ENCODE peak calls at places on chromosome 17, in ten cellular contexts. M is CD8-positive, alpha-beta memory T cell; O is left ventricle myocardium inferior; A is colonic mucosa; Z is body of pancreas; X is upper lobe of right lung; P is psoas muscle; L is H1; Y is transverse colon; D is ovary. I is an unnamed sample. For H3K4me1, the result is how much of the 10 kb centered on the place peaks cover.

GRCh38 chr17:54882371-54882770 is 18.3 kb upstream of the TOM1L1 start:
- DNase-seq in M (no peak), O (no peak), A (no peak), Z (no peak), X (no peak), P (no peak), L (no peak), Y (no peak), D (no peak), I (no peak)

GRCh38 chr17:35871415-35871814 is 2.7 kb upstream of the HEATR9 start:
- DNase-seq in M (peak), O (no peak), A (no peak), Z (no peak), X (no peak), P (no peak), L (peak), Y (no peak), D (no peak), I (no peak)

GRCh38 chr17:11278186-11278983 is 37.4 kb downstream of the SHISA6 start:
- DNase-seq in M (no peak), O (no peak), A (no peak), Z (no peak), X (no peak), P (no peak), L (no peak), Y (no peak), D (no peak), I (no peak)

GRCh38 chr17:78342438-78343098 is 17.3 kb downstream of the SOCS3 start:
- DNase-seq in M (no peak), O (peak), A (peak), Z (no peak), X (peak), P (peak), L (no peak), Y (no peak), D (peak), I (peak)

GRCh38 chr17:70137451-70138230 is 31.7 kb upstream of the KCNJ2 start:
- DNase-seq in M (no peak), O (no peak), A (peak), Z (no peak), X (no peak), P (peak), L (no peak), Y (peak), D (peak), I (no peak)

GRCh38 chr17:77354721-77355455 is 214.1 kb downstream of the SEC14L1 start:
- DNase-seq in M (no peak), O (peak), A (peak), Z (peak), X (no peak), P (peak), L (no peak), Y (peak), D (peak), I (peak)

GRCh38 chr17:33968350-33969044 is 286.6 kb upstream of the CCL2 start:
- DNase-seq in M (no peak), O (no peak), A (no peak), Z (no peak), X (no peak), P (no peak), L (no peak), Y (no peak), D (no peak), I (no peak)

GRCh38 chr17:47324224-47325020 is 667 bp downstream of the EFCAB13 start:
- DNase-seq in M (peak), O (peak), A (peak), Z (peak), X (peak), P (peak), L (no peak), Y (peak), D (peak), I (peak)

GRCh38 chr17:65514541-65514940 is 46.9 kb downstream of the AXIN2 start:
- DNase-seq in M (no peak), O (no peak), A (no peak), Z (no peak), X (no peak), P (peak), L (no peak), Y (no peak), D (no peak), I (no peak)

GRCh38 chr17:78997231-78997741 is 12.3 kb downstream of the CANT1 start:
- DNase-seq in M (no peak), O (no peak), A (peak), Z (no peak), X (no peak), P (no peak), L (no peak), Y (no peak), D (peak), I (peak)

GRCh38 chr17:64747938-64748540 is 85.9 kb upstream of the SMURF2 start:
- DNase-seq in M (no peak), O (no peak), A (no peak), Z (no peak), X (no peak), P (no peak), L (no peak), Y (no peak), D (no peak), I (no peak)

GRCh38 chr17:67696347-67696746 is 21.4 kb upstream of the NOL11 start:
- DNase-seq in M (no peak), O (no peak), A (no peak), Z (no peak), X (no peak), P (no peak), L (no peak), Y (no peak), D (no peak), I (no peak)

GRCh38 chr17:39740357-39741111 is 2.8 kb downstream of the GRB7 start:
- DNase-seq in M (no peak), O (no peak), A (peak), Z (no peak), X (no peak), P (no peak), L (peak), Y (peak), D (no peak), I (peak)

GRCh38 chr17:45719335-45720071 is 64.6 kb upstream of the CRHR1 start:
- DNase-seq in M (no peak), O (no peak), A (no peak), Z (no peak), X (no peak), P (no peak), L (no peak), Y (no peak), D (no peak), I (no peak)

GRCh38 chr17:76983431-76983830 is 115.2 kb downstream of the MGAT5B start:
- DNase-seq in M (no peak), O (no peak), A (no peak), Z (no peak), X (no peak), P (no peak), L (no peak), Y (no peak), D (no peak), I (no peak)

GRCh38 chr17:77331161-77331864 is 190.5 kb downstream of the SEC14L1 start:
- DNase-seq in M (peak), O (peak), A (peak), Z (peak), X (peak), P (peak), L (peak), Y (peak), D (peak), I (peak)

GRCh38 chr17:66727634-66728570 is 107.0 kb upstream of the CACNG5 start:
- DNase-seq in M (no peak), O (peak), A (peak), Z (peak), X (peak), P (peak), L (peak), Y (peak), D (peak), I (peak)

GRCh38 chr17:45018514-45019176 is 32.8 kb downstream of the DCAKD start:
- DNase-seq in M (peak), O (peak), A (peak), Z (no peak), X (no peak), P (no peak), L (no peak), Y (peak), D (peak), I (peak)

GRCh38 chr17:60926466-60927183 is 249.0 kb downstream of the BCAS3 start:
- DNase-seq in M (no peak), O (no peak), A (no peak), Z (no peak), X (no peak), P (no peak), L (no peak), Y (no peak), D (no peak), I (no peak)

GRCh38 chr17:70169707-70170597 is 620 bp downstream of the KCNJ2 start:
- DNase-seq in M (no peak), O (peak), A (no peak), Z (no peak), X (no peak), P (no peak), L (no peak), Y (no peak), D (peak), I (peak)

GRCh38 chr17:42781639-42782401 is 1.4 kb downstream of the WNK4 start:
- DNase-seq in M (no peak), O (no peak), A (no peak), Z (no peak), X (no peak), P (no peak), L (no peak), Y (peak), D (no peak), I (no peak)

GRCh38 chr17:17713839-17714238 is 32.6 kb downstream of the RAI1 start:
- DNase-seq in M (no peak), O (peak), A (no peak), Z (no peak), X (peak), P (no peak), L (no peak), Y (no peak), D (no peak), I (peak)

GRCh38 chr17:61235821-61236197 is 163.8 kb upstream of the TBX2 start:
- DNase-seq in M (no peak), O (no peak), A (no peak), Z (no peak), X (no peak), P (no peak), L (no peak), Y (no peak), D (no peak), I (no peak)

GRCh38 chr17:10790491-10791401 is 13.2 kb downstream of the TMEM238L start:
- DNase-seq in M (no peak), O (no peak), A (no peak), Z (peak), X (no peak), P (no peak), L (no peak), Y (peak), D (peak), I (no peak)

GRCh38 chr17:41648411-41649195 is 24.2 kb upstream of the KRT17 start:
- DNase-seq in M (peak), O (peak), A (peak), Z (peak), X (peak), P (peak), L (peak), Y (peak), D (peak), I (peak)

GRCh38 chr17:14301279-14301760 is 439 bp downstream of the HS3ST3B1 start:
- DNase-seq in M (peak), O (peak), A (no peak), Z (no peak), X (no peak), P (no peak), L (no peak), Y (no peak), D (no peak), I (no peak)

GRCh38 chr17:16407911-16408588 is 7.3 kb upstream of the TRPV2 start:
- DNase-seq in M (no peak), O (peak), A (peak), Z (peak), X (no peak), P (peak), L (no peak), Y (peak), D (peak), I (peak)

GRCh38 chr17:55286681-55287589 is 22.2 kb downstream of the HLF start:
- DNase-seq in M (no peak), O (no peak), A (no peak), Z (peak), X (no peak), P (no peak), L (no peak), Y (peak), D (no peak), I (no peak)

GRCh38 chr17:34579017-34579946 is at the start of gene TMEM132E:
- DNase-seq in M (no peak), O (peak), A (peak), Z (peak), X (peak), P (peak), L (no peak), Y (peak), D (peak), I (peak)

GRCh38 chr17:34146440-34147043 is 108.5 kb upstream of the CCL2 start:
- DNase-seq in M (peak), O (peak), A (peak), Z (peak), X (peak), P (no peak), L (no peak), Y (peak), D (no peak), I (peak)

GRCh38 chr17:78682363-78682762 is 99.7 kb downstream of the CYTH1 start:
- DNase-seq in M (no peak), O (no peak), A (no peak), Z (no peak), X (no peak), P (no peak), L (no peak), Y (no peak), D (no peak), I (no peak)

GRCh38 chr17:3022197-3022596 is 41.2 kb downstream of the OR1D5 start:
- DNase-seq in M (no peak), O (no peak), A (no peak), Z (no peak), X (no peak), P (no peak), L (no peak), Y (no peak), D (no peak), I (no peak)

GRCh38 chr17:73593249-73593965 is 50.8 kb downstream of the SDK2 start:
- DNase-seq in M (peak), O (no peak), A (no peak), Z (no peak), X (no peak), P (no peak), L (no peak), Y (no peak), D (no peak), I (no peak)

GRCh38 chr17:50117202-50118040 is 12.5 kb downstream of the SAMD14 start:
- DNase-seq in M (peak), O (no peak), A (peak), Z (peak), X (peak), P (peak), L (no peak), Y (peak), D (peak), I (peak)

GRCh38 chr17:34206569-34206968 is 48.5 kb upstream of the CCL2 start:
- DNase-seq in M (no peak), O (no peak), A (no peak), Z (no peak), X (no peak), P (no peak), L (no peak), Y (no peak), D (no peak), I (no peak)

GRCh38 chr17:37642706-37643105 is 540 bp downstream of the DDX52 start:
- DNase-seq in M (no peak), O (no peak), A (no peak), Z (no peak), X (no peak), P (no peak), L (no peak), Y (no peak), D (no peak), I (no peak)

GRCh38 chr17:51647873-51648272 is 387.5 kb downstream of the UTP18 start:
- DNase-seq in M (no peak), O (no peak), A (no peak), Z (no peak), X (no peak), P (no peak), L (no peak), Y (no peak), D (no peak), I (no peak)

GRCh38 chr17:10172241-10172741 is 26.1 kb downstream of the GAS7 start:
- DNase-seq in M (no peak), O (no peak), A (no peak), Z (no peak), X (no peak), P (no peak), L (no peak), Y (no peak), D (no peak), I (no peak)

GRCh38 chr17:41133880-41134735 is 6.2 kb downstream of the KRTAP4-6 start:
- DNase-seq in M (peak), O (no peak), A (no peak), Z (no peak), X (no peak), P (no peak), L (no peak), Y (no peak), D (no peak), I (no peak)

DNA sequence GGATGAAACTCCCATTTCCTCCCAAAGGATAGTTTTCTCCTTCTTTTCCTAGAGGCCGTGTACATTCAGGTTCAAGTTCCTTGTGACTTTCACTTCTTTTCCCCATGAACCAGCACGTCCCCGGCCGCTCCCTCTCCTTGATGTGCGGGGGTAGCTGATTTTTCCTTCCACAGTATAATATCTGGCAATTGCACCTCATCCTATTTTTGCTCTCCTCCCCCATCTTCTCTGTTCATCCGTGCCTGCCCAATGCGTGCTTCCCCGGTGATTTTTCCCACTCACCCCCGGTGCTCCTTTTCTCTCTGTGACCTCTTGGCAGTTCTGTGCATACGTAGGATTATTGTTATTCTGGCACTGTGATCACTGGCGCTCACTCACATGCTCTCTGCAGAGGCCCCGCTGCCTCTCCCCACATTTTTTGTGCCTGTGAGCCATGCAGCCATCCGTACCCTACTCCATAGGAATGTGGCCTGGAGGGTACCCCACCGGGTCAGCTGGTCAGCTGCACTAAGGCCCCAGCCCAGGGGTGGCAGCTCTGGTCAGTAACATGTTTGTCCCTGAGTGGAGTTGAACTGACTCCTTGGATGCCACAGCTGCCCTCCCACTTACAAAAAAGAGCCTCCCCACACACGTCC is 100.0 kb downstream of the NTN1 start:
- DNase-seq in M (no peak), O (no peak), A (no peak), Z (no peak), X (peak), P (no peak), L (no peak), Y (no peak), D (no peak), I (no peak)
- H3K27ac ChIP-seq in M (no peak), O (no peak), A (no peak), Z (no peak), X (no peak), P (no peak), L (no peak), Y (no peak), D (no peak), I (no peak)

GRCh38 chr17:31494259-31495048 is 103.0 kb downstream of the RAB11FIP4 start:
- DNase-seq in M (peak), O (no peak), A (peak), Z (no peak), X (no peak), P (no peak), L (no peak), Y (peak), D (no peak), I (no peak)
- H3K4me3 ChIP-seq in M (peak), O (no peak), A (no peak), Z (no peak), X (no peak), P (no peak), L (no peak), Y (no peak), D (no peak), I (no peak)

GRCh38 chr17:902463-902862 is 77.1 kb downstream of the NXN start:
- DNase-seq in M (no peak), O (no peak), A (no peak), Z (no peak), X (no peak), P (no peak), L (no peak), Y (no peak), D (no peak), I (no peak)

GRCh38 chr17:896439-896838 is 83.1 kb downstream of the NXN start:
- DNase-seq in M (no peak), O (no peak), A (no peak), Z (no peak), X (no peak), P (no peak), L (no peak), Y (no peak), D (no peak), I (no peak)

GRCh38 chr17:900336-900735 is 79.2 kb downstream of the NXN start:
- DNase-seq in M (no peak), O (no peak), A (no peak), Z (no peak), X (no peak), P (no peak), L (no peak), Y (no peak), D (no peak), I (no peak)

GRCh38 chr17:897970-898619 is 81.5 kb downstream of the NXN start:
- DNase-seq in M (no peak), O (no peak), A (no peak), Z (no peak), X (no peak), P (no peak), L (no peak), Y (no peak), D (no peak), I (no peak)

GRCh38 chr17:901964-902363 is 77.6 kb downstream of the NXN start:
- DNase-seq in M (no peak), O (no peak), A (no peak), Z (no peak), X (no peak), P (peak), L (no peak), Y (no peak), D (no peak), I (no peak)
- H3K4me1 ChIP-seq in M (under half), O (under half), A (under half), Z (under half), X (under half), P (under half), L (under half), Y (under half), D (under half), I (under half)

GRCh38 chr17:28053044-28053670 is 10.7 kb downstream of the NLK start:
- DNase-seq in M (no peak), O (no peak), A (no peak), Z (no peak), X (no peak), P (no peak), L (no peak), Y (no peak), D (no peak), I (no peak)

GRCh38 chr17:28056276-28056620 is 13.8 kb downstream of the NLK start:
- DNase-seq in M (no peak), O (no peak), A (no peak), Z (no peak), X (no peak), P (no peak), L (no peak), Y (no peak), D (no peak), I (no peak)

GRCh38 chr17:28057731-28058246 is 15.3 kb downstream of the NLK start:
- DNase-seq in M (no peak), O (no peak), A (no peak), Z (no peak), X (no peak), P (no peak), L (no peak), Y (no peak), D (no peak), I (no peak)

GRCh38 chr17:28055546-28056275 is 13.2 kb downstream of the NLK start:
- DNase-seq in M (no peak), O (no peak), A (no peak), Z (no peak), X (no peak), P (no peak), L (no peak), Y (no peak), D (no peak), I (no peak)

DNA sequence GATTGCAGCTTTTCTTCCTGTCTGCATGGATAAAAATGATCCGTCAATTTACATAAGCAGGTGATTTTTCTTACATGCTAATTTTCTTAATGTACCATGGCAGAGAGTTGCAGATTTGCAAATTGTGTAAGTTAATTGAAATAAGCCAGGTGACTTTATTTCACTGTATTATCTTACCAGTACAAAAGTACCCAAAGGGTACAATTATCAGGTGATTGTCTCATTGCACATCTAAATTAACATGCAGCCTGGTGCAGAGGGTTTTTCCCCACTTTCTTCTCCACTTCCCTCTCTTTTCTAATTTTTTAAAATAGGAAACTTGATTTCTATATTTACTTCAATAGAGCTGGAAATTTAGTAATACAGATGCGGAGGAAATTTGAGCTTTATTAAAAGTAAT is 11.2 kb downstream of the NLK start:
- DNase-seq in M (no peak), O (no peak), A (no peak), Z (no peak), X (no peak), P (no peak), L (no peak), Y (no peak), D (no peak), I (no peak)
- H3K27ac ChIP-seq in M (no peak), O (peak), A (no peak), Z (no peak), X (no peak), P (no peak), L (no peak), Y (no peak), D (no peak), I (no peak)

GRCh38 chr17:44002141-44002848 is 2.1 kb upstream of the NAGS start:
- DNase-seq in M (no peak), O (no peak), A (no peak), Z (no peak), X (no peak), P (no peak), L (no peak), Y (no peak), D (no peak), I (no peak)
- H3K4me3 ChIP-seq in M (no peak), O (no peak), A (no peak), Z (no peak), X (no peak), P (no peak), L (no peak), Y (no peak), D (no peak), I (no peak)